ENCODE peak calls at places on chromosomes 3 and 15, in six cellular contexts. Q is GM12865, R is AG04450, Y is cardiac fibroblast, I is endothelial cell of umbilical vein, S is AG10803. J is an unnamed sample.
A peak's percentile ranks its signal among the peaks of the same experiment; 100 is the strongest.

GRCh38 chr3:143239026-143239425 is 119.5 kb downstream of the CHST2 start:
- DNase-seq in Q (no peak), R (no peak), Y (peak; percentile 32), I (peak; percentile 55), S (peak; percentile 77), J (no peak)

GRCh38 chr3:177793451-177793850 is 596.2 kb upstream of the TBL1XR1 start:
- DNase-seq in Q (no peak), R (no peak), Y (no peak), I (no peak), S (no peak), J (no peak)

GRCh38 chr15:52040167-52040900 is 21.3 kb downstream of the MAPK6 start:
- DNase-seq in Q (no peak), R (no peak), Y (peak; percentile 68), I (peak; percentile 21), S (no peak), J (no peak)

GRCh38 chr15:88256261-88257230 is at the start of gene NTRK3:
- DNase-seq in Q (no peak), R (no peak), Y (peak; percentile 38), I (peak; percentile 1), S (peak; percentile 13), J (no peak)

GRCh38 chr15:39426552-39427532 is 154.0 kb upstream of the THBS1 start:
- DNase-seq in Q (peak; percentile 94), R (no peak), Y (peak; percentile 92), I (no peak), S (peak; percentile 97), J (no peak)

GRCh38 chr3:71693641-71694040 is 31.6 kb downstream of the EIF4E3 start:
- DNase-seq in Q (no peak), R (no peak), Y (no peak), I (no peak), S (no peak), J (no peak)

GRCh38 chr15:98635848-98636247 is 12.5 kb upstream of the IGF1R start:
- DNase-seq in Q (no peak), R (no peak), Y (no peak), I (no peak), S (no peak), J (no peak)

GRCh38 chr15:52228928-52229327 is 37.7 kb upstream of the GNB5 start:
- DNase-seq in Q (peak; percentile 68), R (no peak), Y (no peak), I (no peak), S (no peak), J (peak; percentile 68)

GRCh38 chr3:174365796-174366195 is 493.3 kb upstream of the NAALADL2 start:
- DNase-seq in Q (no peak), R (no peak), Y (no peak), I (no peak), S (no peak), J (no peak)

GRCh38 chr3:55143928-55144671 is 216.2 kb upstream of the LRTM1 start:
- DNase-seq in Q (no peak), R (no peak), Y (peak; percentile 73), I (no peak), S (peak; percentile 94), J (no peak)

GRCh38 chr3:125300416-125300815 is 74.7 kb downstream of the ZNF148 start:
- DNase-seq in Q (no peak), R (peak; percentile 20), Y (peak; percentile 32), I (no peak), S (peak; percentile 87), J (no peak)

GRCh38 chr3:108488631-108489030 is 21.8 kb downstream of the MYH15 start:
- DNase-seq in Q (no peak), R (peak; percentile 27), Y (peak; percentile 71), I (peak; percentile 89), S (peak; percentile 37), J (no peak)

GRCh38 chr3:187836848-187837770 is 91.8 kb upstream of the BCL6 start:
- DNase-seq in Q (no peak), R (no peak), Y (peak; percentile 5), I (no peak), S (peak; percentile 40), J (no peak)

GRCh38 chr3:165343185-165343584 is 147.0 kb upstream of the SLITRK3 start:
- DNase-seq in Q (no peak), R (no peak), Y (no peak), I (no peak), S (no peak), J (no peak)

GRCh38 chr3:165336786-165337185 is 140.6 kb upstream of the SLITRK3 start:
- DNase-seq in Q (no peak), R (no peak), Y (peak; percentile 3), I (no peak), S (no peak), J (no peak)

DNA sequence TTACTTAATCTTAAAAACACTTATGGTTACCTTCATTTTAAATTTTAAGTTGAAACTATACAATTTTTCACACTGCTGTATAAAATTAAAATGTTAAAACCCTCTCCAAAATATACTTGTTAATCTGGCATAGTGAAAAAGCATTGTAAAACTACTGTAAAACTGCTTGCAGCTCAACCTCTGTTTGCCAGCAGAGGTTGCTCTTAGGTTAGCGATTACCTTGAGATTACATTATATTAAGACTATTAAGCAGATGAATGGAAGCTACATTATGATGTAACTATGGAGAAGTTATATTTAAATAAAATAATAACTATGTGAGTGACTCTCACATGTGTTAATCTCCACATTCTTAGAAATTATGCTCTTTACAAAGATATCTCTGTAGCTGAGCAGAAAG is 143.6 kb upstream of the SLITRK3 start:
- DNase-seq in Q (peak; percentile 12), R (no peak), Y (peak; percentile 5), I (no peak), S (no peak), J (peak; percentile 1)
- TF ChIP-seq CTCF in Q (peak; percentile 19), R (peak; percentile 52), Y (no peak), I (no peak), S (no peak), J (peak; percentile 65)

GRCh38 chr3:147411235-147411607 is 2.1 kb downstream of the ZIC1 start:
- DNase-seq in Q (no peak), R (no peak), Y (peak; percentile 50), I (no peak), S (peak; percentile 59), J (no peak)

GRCh38 chr3:147411777-147412176 is 2.6 kb downstream of the ZIC1 start:
- DNase-seq in Q (no peak), R (no peak), Y (no peak), I (no peak), S (no peak), J (no peak)

GRCh38 chr3:147410518-147411234 is 1.5 kb downstream of the ZIC1 start:
- DNase-seq in Q (no peak), R (no peak), Y (peak; percentile 22), I (no peak), S (peak; percentile 81), J (no peak)

GRCh38 chr3:147409143-147410121 is at the start of gene ZIC1:
- DNase-seq in Q (no peak), R (no peak), Y (no peak), I (no peak), S (peak; percentile 65), J (no peak)

GRCh38 chr3:147410126-147410517 is 957 bp downstream of the ZIC1 start:
- DNase-seq in Q (no peak), R (no peak), Y (no peak), I (no peak), S (no peak), J (no peak)
- H3K4me3 ChIP-seq in Q (no peak overlapping the region), R (no peak overlapping the region), Y (no peak overlapping the region), I (no peak overlapping the region), S (peak overlapping the region; percentile 66), J (no peak overlapping the region)

DNA sequence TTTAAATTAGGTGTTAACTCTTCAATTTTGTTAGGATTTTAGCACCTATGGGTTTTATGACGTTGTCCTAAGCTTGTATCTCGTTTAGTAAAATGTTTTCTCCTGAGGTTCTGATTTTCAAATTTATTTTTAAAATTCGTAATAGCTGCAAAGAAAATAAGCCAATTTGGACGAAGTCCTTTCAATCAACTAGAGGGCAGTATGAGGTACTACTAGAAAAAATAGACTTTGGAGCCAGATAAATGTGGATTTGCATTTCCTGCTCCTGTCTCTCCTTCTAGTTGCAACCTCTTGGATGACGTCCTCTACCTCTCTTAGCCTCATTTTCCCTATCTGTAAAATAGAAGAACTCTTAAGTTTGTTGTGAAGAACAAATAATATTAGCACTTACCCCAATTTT is 81.1 kb downstream of the SLTM start:
- DNase-seq in Q (no peak), R (no peak), Y (no peak), I (no peak), S (no peak), J (no peak)
- TF ChIP-seq CTCF in Q (no peak), R (no peak), Y (no peak), I (no peak), S (peak; percentile 29), J (peak; percentile 19)

DNA sequence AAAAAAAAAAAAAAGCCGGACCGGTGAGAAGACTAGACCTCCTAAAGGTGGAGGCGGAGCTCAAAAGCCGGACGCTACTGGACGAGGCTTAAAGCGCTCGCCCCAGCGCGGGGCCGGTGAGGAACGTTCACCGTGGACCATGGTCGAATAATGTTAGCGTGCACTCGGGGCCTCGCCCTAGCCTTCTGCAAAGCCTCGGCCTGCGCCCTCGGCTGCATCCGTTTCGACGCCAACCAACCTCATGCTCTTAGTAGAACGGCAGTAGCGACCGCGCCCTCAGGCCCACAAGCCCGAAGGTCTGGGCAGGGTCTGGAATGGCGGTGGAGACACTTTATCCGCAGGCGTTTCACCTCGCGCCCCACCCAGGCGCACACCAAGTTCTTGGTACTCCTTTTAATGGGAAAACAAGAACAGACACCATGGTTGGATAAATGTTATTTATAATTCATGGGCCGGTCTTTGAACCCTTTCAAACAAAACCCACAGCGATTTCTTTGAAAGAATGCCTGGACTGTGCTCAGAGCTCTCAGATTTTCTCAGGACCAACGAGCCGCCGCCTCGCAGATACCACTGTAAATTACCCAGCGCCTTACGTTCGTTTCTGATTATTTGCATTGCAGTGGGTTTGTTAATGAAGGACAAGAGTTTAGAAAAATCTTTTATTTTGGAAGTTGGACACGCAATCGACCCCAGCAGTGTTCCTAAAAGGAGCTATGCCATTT is 1.3 kb upstream of the ISL2 start:
- DNase-seq in Q (peak; percentile 57), R (no peak), Y (no peak), I (no peak), S (no peak), J (no peak)
- H3K4me3 ChIP-seq in Q (peak overlapping the region; percentile 69), R (peak overlapping the region; percentile 63), Y (no peak overlapping the region), I (no peak overlapping the region), S (peak overlapping the region; percentile 57), J (no peak overlapping the region)

GRCh38 chr3:37544105-37544504 is 317.6 kb upstream of the CTDSPL start:
- DNase-seq in Q (no peak), R (no peak), Y (no peak), I (no peak), S (no peak), J (no peak)

GRCh38 chr3:37545479-37545878 is 316.2 kb upstream of the CTDSPL start:
- DNase-seq in Q (no peak), R (no peak), Y (no peak), I (no peak), S (no peak), J (no peak)

GRCh38 chr3:37543692-37544091 is 318.0 kb upstream of the CTDSPL start:
- DNase-seq in Q (no peak), R (no peak), Y (no peak), I (no peak), S (no peak), J (no peak)

GRCh38 chr3:37544869-37545352 is 316.8 kb upstream of the CTDSPL start:
- DNase-seq in Q (no peak), R (no peak), Y (no peak), I (no peak), S (no peak), J (no peak)

DNA sequence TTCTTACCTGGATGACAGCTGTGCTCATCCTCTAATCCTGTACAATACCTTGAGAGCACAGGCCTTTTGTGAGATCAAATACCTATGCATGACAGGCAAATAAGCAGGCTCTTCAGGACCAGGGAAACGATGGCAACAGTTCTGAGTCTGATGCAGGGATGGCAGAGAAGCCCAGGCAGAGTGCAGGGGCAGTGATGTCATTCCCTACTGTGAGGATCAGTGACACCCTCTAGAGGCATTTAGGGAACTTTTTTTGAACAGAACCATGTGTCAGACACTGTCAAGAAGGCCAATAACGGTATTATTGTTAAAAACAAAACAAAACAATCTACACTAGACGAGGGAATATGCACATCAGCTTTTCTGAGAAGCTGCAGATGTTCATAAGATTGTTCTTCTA is 314.8 kb upstream of the CTDSPL start:
- DNase-seq in Q (peak; percentile 12), R (no peak), Y (peak; percentile 43), I (no peak), S (peak; percentile 43), J (no peak)
- TF ChIP-seq CTCF in Q (no peak), R (no peak), Y (peak; percentile 7), I (no peak), S (peak; percentile 33), J (peak; percentile 31)

J was measured in epithelial cell of proximal tubule.